ENCODE peak calls at places on chromosomes 3 and 15, in five cellular contexts. B is prostate gland, C is spleen, K is breast epithelium, D is right lobe of liver. A is an unnamed sample.
A peak's percentile ranks its signal among the peaks of the same experiment; 100 is the strongest.

GRCh38 chr3:159724627-159725026 is 264.0 kb upstream of the IL12A start:
- DNase-seq in B (no peak), C (no peak), K (no peak), D (no peak), A (no peak)

GRCh38 chr3:48926425-48927392 is 8.1 kb downstream of the ARIH2 start:
- DNase-seq in B (no peak), C (no peak), K (no peak), D (no peak), A (no peak)

GRCh38 chr3:27800261-27800660 is 78.1 kb upstream of the EOMES start:
- DNase-seq in B (no peak), C (no peak), K (no peak), D (no peak), A (no peak)

GRCh38 chr15:42348083-42348482 is 11.2 kb upstream of the CAPN3 start:
- DNase-seq in B (no peak), C (no peak), K (no peak), D (no peak), A (no peak)

GRCh38 chr15:77606142-77607034 is 26.3 kb downstream of the LINGO1 start:
- DNase-seq in B (no peak), C (no peak), K (no peak), D (no peak), A (no peak)

GRCh38 chr3:171446801-171447578 is 13.2 kb downstream of the TNIK start:
- DNase-seq in B (no peak), C (no peak), K (no peak), D (no peak), A (no peak)

GRCh38 chr15:51065781-51066180 is 28.9 kb downstream of the TNFAIP8L3 start:
- DNase-seq in B (no peak), C (no peak), K (no peak), D (no peak), A (no peak)

GRCh38 chr3:130242850-130243569 is 102.5 kb upstream of the COL6A5 start:
- DNase-seq in B (no peak), C (no peak), K (no peak), D (no peak), A (no peak)

GRCh38 chr3:100354850-100355249 is 20.3 kb downstream of the NIT2 start:
- DNase-seq in B (no peak), C (no peak), K (no peak), D (no peak), A (no peak)

GRCh38 chr3:38528457-38528856 is 32.3 kb downstream of the EXOG start:
- DNase-seq in B (no peak), C (no peak), K (no peak), D (no peak), A (no peak)

GRCh38 chr15:78638658-78639314 is 2.2 kb downstream of the CHRNB4 start:
- DNase-seq in B (peak; percentile 16), C (no peak), K (no peak), D (no peak), A (no peak)

GRCh38 chr3:194619741-194620140 is 13.5 kb downstream of the TMEM44 start:
- DNase-seq in B (no peak), C (no peak), K (no peak), D (no peak), A (no peak)

GRCh38 chr3:188296761-188297689 is 143.1 kb downstream of the LPP start:
- DNase-seq in B (no peak), C (no peak), K (no peak), D (no peak), A (no peak)

GRCh38 chr3:100590114-100590839 is 19.1 kb upstream of the ADGRG7 start:
- DNase-seq in B (peak; percentile 70), C (no peak), K (peak; percentile 49), D (no peak), A (peak; percentile 29)

GRCh38 chr3:132554437-132554836 is 42.6 kb upstream of the ACKR4 start:
- DNase-seq in B (no peak), C (no peak), K (no peak), D (peak; percentile 61), A (no peak)

GRCh38 chr15:42581272-42581730 is 5.9 kb downstream of the STARD9 start:
- DNase-seq in B (peak; percentile 83), C (peak; percentile 97), K (peak; percentile 71), D (peak; percentile 87), A (peak; percentile 68)

GRCh38 chr3:159069076-159069475 is 267.2 kb downstream of the MFSD1 start:
- DNase-seq in B (no peak), C (no peak), K (no peak), D (no peak), A (no peak)

GRCh38 chr15:64107337-64107736 is 11.6 kb downstream of the SNX1 start:
- DNase-seq in B (no peak), C (no peak), K (no peak), D (no peak), A (no peak)

GRCh38 chr3:36904641-36905040 is 40.2 kb downstream of the TRANK1 start:
- DNase-seq in B (no peak), C (peak; percentile 74), K (no peak), D (no peak), A (no peak)

GRCh38 chr3:182092662-182093262 is 381.0 kb downstream of the SOX2 start:
- DNase-seq in B (no peak), C (no peak), K (no peak), D (no peak), A (no peak)

GRCh38 chr3:4674216-4674615 is 181.1 kb downstream of the ITPR1 start:
- DNase-seq in B (no peak), C (no peak), K (no peak), D (no peak), A (no peak)

GRCh38 chr3:111336511-111336910 is 205.5 kb upstream of the CD96 start:
- DNase-seq in B (no peak), C (no peak), K (no peak), D (no peak), A (no peak)

GRCh38 chr3:65146149-65146548 is 458.3 kb upstream of the ADAMTS9 start:
- DNase-seq in B (no peak), C (no peak), K (peak; percentile 20), D (no peak), A (no peak)

GRCh38 chr15:75545066-75545465 is 34.0 kb downstream of the PTPN9 start:
- DNase-seq in B (no peak), C (no peak), K (no peak), D (no peak), A (no peak)

GRCh38 chr3:127799476-127800222 is 22.7 kb downstream of the MGLL start:
- DNase-seq in B (no peak), C (peak; percentile 2), K (no peak), D (no peak), A (peak; percentile 13)

GRCh38 chr3:177126015-177126773 is 71.1 kb downstream of the TBL1XR1 start:
- DNase-seq in B (no peak), C (no peak), K (no peak), D (no peak), A (no peak)

GRCh38 chr3:16377847-16378302 is 112.9 kb downstream of the OXNAD1 start:
- DNase-seq in B (no peak), C (no peak), K (no peak), D (no peak), A (no peak)

GRCh38 chr3:187165144-187165543 is 25.8 kb upstream of the RPL39L start:
- DNase-seq in B (peak; percentile 54), C (no peak), K (no peak), D (no peak), A (peak; percentile 15)

GRCh38 chr3:175179055-175179454 is 319.9 kb downstream of the NAALADL2 start:
- DNase-seq in B (no peak), C (no peak), K (no peak), D (no peak), A (no peak)

GRCh38 chr3:127822166-127822835 is at the start of gene MGLL:
- DNase-seq in B (no peak), C (peak; percentile 82), K (no peak), D (no peak), A (no peak)

GRCh38 chr3:33145901-33146580 is 32.2 kb downstream of the CRTAP start:
- DNase-seq in B (no peak), C (no peak), K (no peak), D (no peak), A (no peak)

GRCh38 chr3:16200411-16200810 is 25.9 kb downstream of the GALNT15 start:
- DNase-seq in B (no peak), C (no peak), K (no peak), D (no peak), A (no peak)

GRCh38 chr3:30964612-30965011 is 70.2 kb upstream of the GADL1 start:
- DNase-seq in B (no peak), C (no peak), K (no peak), D (no peak), A (no peak)

GRCh38 chr3:57973715-57974477 is 34.3 kb upstream of the FLNB start:
- DNase-seq in B (no peak), C (no peak), K (no peak), D (no peak), A (no peak)

GRCh38 chr15:44102675-44103254 is 92.3 kb downstream of the FRMD5 start:
- DNase-seq in B (peak; percentile 63), C (no peak), K (peak; percentile 27), D (no peak), A (no peak)

GRCh38 chr15:59399465-59400102 is 26.9 kb upstream of the MYO1E start:
- DNase-seq in B (no peak), C (peak; percentile 76), K (no peak), D (no peak), A (peak; percentile 13)
- H3K4me3 ChIP-seq in B (no peak overlapping the region), C (no peak overlapping the region), K (no peak overlapping the region), D (no peak overlapping the region), A (no peak overlapping the region)

DNA sequence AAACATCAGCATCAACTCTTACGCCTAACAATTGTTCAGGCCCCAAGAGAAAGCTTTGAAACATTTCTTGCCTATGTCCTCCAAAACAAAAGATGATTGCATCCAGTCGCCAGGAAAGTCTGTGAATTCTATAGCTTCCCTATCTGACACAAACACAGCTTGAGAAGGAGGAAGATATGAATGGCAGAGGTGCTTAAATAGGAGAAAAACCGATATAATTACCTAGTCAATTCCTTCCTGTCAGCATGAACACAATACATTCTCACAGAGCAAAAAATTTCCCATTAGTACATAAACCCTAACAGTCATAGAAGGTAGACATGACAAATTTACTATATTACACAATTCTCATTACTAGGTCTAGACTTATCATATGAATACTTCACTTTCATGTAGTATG is 326.5 kb downstream of the CGGBP1 start:
- DNase-seq in B (no peak), C (no peak), K (no peak), D (no peak), A (no peak)
- H3K27me3 ChIP-seq in B (no peaks in the 10 kb centered on the region), C (no peaks in the 10 kb centered on the region), K (no peaks in the 10 kb centered on the region), D (no peaks in the 10 kb centered on the region), A (no peaks in the 10 kb centered on the region)

DNA sequence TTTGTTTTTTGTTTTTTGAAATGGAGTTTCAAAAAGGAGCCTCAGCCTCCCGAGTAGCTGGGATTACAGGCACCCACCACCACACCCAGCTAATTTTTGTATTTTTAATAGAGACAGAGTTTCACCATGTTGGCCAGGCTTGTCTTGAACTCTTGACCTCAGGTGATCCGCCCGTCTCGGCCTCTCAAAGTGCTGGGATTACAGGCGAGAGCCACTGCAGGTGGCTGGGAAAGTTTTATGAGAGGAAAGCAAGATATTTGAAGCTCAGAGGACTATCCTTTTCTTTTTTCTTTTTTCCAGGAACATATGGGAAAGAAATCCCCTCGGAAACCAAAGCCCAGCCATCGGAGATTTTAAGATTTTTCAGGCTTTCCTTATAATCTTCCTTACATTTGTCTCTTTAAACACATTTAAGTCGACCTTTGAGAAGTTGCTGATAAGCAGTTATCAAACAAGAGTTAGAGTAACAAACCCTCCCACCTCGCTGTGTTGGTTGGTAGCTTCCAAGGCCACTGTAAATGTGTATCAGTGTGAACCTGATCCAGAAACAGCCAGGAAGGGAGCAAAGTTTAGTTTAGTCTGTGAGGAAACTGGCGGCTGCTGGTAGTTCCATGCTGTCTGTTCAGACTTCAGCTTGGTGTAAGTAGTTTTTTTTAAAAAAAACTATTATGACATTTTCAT is 34.5 kb upstream of the MAP3K13 start:
- DNase-seq in B (no peak), C (no peak), K (no peak), D (peak; percentile 65), A (no peak)
- TF ChIP-seq POLR2A in B (no peak), C (no peak), K (no peak), D (peak; percentile 92), A (no peak)

GRCh38 chr3:14602804-14603644 is 48.5 kb upstream of the CCDC174 start:
- DNase-seq in B (no peak), C (no peak), K (no peak), D (no peak), A (no peak)
- H3K4me3 ChIP-seq in B (peak overlapping the region; percentile 18), C (no peak overlapping the region), K (no peak overlapping the region), D (no peak overlapping the region), A (peak overlapping the region; percentile 43)

A was measured in gastrocnemius medialis.